ENCODE peak calls at places on chromosomes 13 and 19, in six cellular contexts. Y is HCT116; M is CD8-positive, alpha-beta memory T cell; C is esophagus squamous epithelium; Q is prostate gland; O is SJCRH30. D is an unnamed sample. For H3K9me3, the result is how much of the 10 kb centered on the place peaks cover.

GRCh38 chr19:18457478-18458331 is 19.8 kb upstream of the ISYNA1 start:
- DNase-seq in Q (no peak), M (no peak), Y (no peak), C (no peak), O (no peak), D (no peak)

GRCh38 chr19:49157445-49158224 is at the start of gene TRPM4:
- DNase-seq in C (no peak), M (peak), Q (peak), O (peak), Y (peak), D (peak)

GRCh38 chr19:1481893-1482360 is 2.9 kb upstream of the C19orf25 start:
- DNase-seq in C (no peak), O (no peak), Q (no peak), M (no peak), Y (no peak), D (no peak)

GRCh38 chr19:17755977-17756670 is 4.8 kb downstream of the FCHO1 start:
- DNase-seq in M (no peak), O (peak), C (no peak), Y (no peak), Q (no peak), D (no peak)

GRCh38 chr13:109235901-109236300 is 550.5 kb downstream of the IRS2 start:
- DNase-seq in C (no peak), O (no peak), Y (no peak), Q (no peak), M (no peak), D (no peak)

GRCh38 chr19:17889609-17890214 is 18.0 kb downstream of the SLC5A5 start:
- DNase-seq in M (no peak), C (no peak), O (peak), Q (no peak), Y (no peak), D (peak)

GRCh38 chr13:50685491-50685890 is 158.0 kb downstream of the DLEU7 start:
- DNase-seq in C (no peak), M (no peak), Q (peak), Y (no peak), O (peak), D (no peak)

GRCh38 chr13:39452834-39453233 is 150.2 kb downstream of the LHFPL6 start:
- DNase-seq in O (no peak), Y (no peak), M (no peak), C (no peak), Q (no peak), D (no peak)

GRCh38 chr13:25217023-25217909 is 45.2 kb upstream of the AMER2 start:
- DNase-seq in M (no peak), O (no peak), C (no peak), Q (no peak), Y (no peak), D (no peak)

GRCh38 chr19:9789066-9789465 is 20.5 kb upstream of the ZNF846 start:
- DNase-seq in Q (no peak), C (no peak), O (no peak), Y (no peak), M (no peak), D (no peak)

GRCh38 chr13:65966991-65967451 is 1263.1 kb downstream of the PCDH9 start:
- DNase-seq in Y (peak), O (peak), M (no peak), Q (no peak), C (no peak), D (no peak)

GRCh38 chr13:30520571-30520970 is 54.8 kb upstream of the HMGB1 start:
- DNase-seq in M (no peak), Y (no peak), O (no peak), C (no peak), Q (no peak), D (no peak)

GRCh38 chr19:5292843-5293606 is 47.6 kb downstream of the PTPRS start:
- DNase-seq in Y (no peak), C (no peak), M (no peak), O (peak), Q (peak), D (peak)

GRCh38 chr13:50261502-50261901 is 246.3 kb downstream of the KCNRG start:
- DNase-seq in O (no peak), Y (no peak), Q (no peak), M (no peak), C (no peak), D (no peak)

GRCh38 chr13:111460548-111461444 is 140.4 kb downstream of the TEX29 start:
- DNase-seq in Q (peak), Y (peak), M (no peak), C (no peak), O (peak), D (peak)

GRCh38 chr19:18097993-18098890 is 664 bp downstream of the MAST3 start:
- DNase-seq in M (no peak), Q (no peak), C (no peak), O (no peak), Y (no peak), D (no peak)

GRCh38 chr13:99250977-99251825 is 7.0 kb downstream of the GPR18 start:
- DNase-seq in O (no peak), Q (no peak), M (no peak), C (no peak), Y (no peak), D (no peak)

GRCh38 chr13:111171629-111172028 is 56.5 kb downstream of the ARHGEF7 start:
- DNase-seq in Q (no peak), Y (no peak), M (no peak), O (no peak), C (no peak), D (no peak)

GRCh38 chr19:50964266-50964665 is 5.1 kb downstream of the KLK6 start:
- DNase-seq in Y (no peak), O (no peak), Q (no peak), C (no peak), M (no peak), D (no peak)

GRCh38 chr19:16205205-16206045 is 7.7 kb downstream of the AP1M1 start:
- DNase-seq in M (no peak), Y (no peak), Q (no peak), O (no peak), C (no peak), D (no peak)

GRCh38 chr19:22708983-22709382 is 74.9 kb downstream of the ZNF492 start:
- DNase-seq in Y (no peak), C (no peak), Q (no peak), O (no peak), M (no peak), D (no peak)
- H3K9me3 ChIP-seq in Y (under half), C (under half), Q (under half), O (under half), M (under half), D (under half)

GRCh38 chr19:54149021-54149812 is 10.3 kb downstream of the LENG1 start:
- DNase-seq in Q (no peak), Y (no peak), C (no peak), M (no peak), O (no peak), D (no peak)
- H3K9me3 ChIP-seq in Q (under half), Y (under half), C (under half), M (under half), O (under half), D (under half)

DNA sequence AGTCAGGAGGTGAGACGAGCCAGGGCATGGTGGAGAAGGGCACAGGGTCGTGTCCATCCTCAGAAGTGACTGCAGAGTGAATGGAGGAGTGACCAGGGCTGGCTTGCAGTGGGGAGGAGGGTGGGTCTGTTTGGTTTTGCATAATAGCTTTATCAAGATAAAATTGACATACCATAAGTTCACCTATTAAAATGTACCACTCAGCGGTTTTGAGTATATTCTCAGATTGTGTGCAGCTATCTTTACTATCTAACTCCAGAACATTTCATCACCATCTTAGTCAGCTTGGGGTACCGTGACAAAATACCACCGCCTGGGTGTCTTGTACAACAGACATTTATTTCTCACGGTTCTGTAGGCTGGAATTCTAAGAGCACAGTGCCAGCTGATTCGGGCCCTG is 13.2 kb downstream of the ZNF8 start:
- DNase-seq in M (no peak), Q (no peak), Y (no peak), C (no peak), O (no peak), D (no peak)
- H3K9me3 ChIP-seq in M (under half), Q (under half), Y (under half), C (under half), O (under half), D (under half)

GRCh38 chr19:34757441-34757840 is 15.6 kb downstream of the ZNF599 start:
- DNase-seq in O (no peak), M (no peak), Q (no peak), Y (no peak), C (no peak), D (no peak)
- H3K9me3 ChIP-seq in O (under half), M (half or more), Q (under half), Y (half or more), C (half or more), D (half or more)

GRCh38 chr13:23480324-23480723 is 46.8 kb upstream of the SACS start:
- DNase-seq in O (no peak), Q (no peak), Y (no peak), C (no peak), M (no peak), D (no peak)

GRCh38 chr13:23472189-23472588 is 38.7 kb upstream of the SACS start:
- DNase-seq in O (no peak), M (no peak), Q (no peak), C (no peak), Y (no peak), D (no peak)

GRCh38 chr13:23473236-23473635 is 39.7 kb upstream of the SACS start:
- DNase-seq in Q (no peak), M (no peak), C (no peak), O (no peak), Y (no peak), D (no peak)

DNA sequence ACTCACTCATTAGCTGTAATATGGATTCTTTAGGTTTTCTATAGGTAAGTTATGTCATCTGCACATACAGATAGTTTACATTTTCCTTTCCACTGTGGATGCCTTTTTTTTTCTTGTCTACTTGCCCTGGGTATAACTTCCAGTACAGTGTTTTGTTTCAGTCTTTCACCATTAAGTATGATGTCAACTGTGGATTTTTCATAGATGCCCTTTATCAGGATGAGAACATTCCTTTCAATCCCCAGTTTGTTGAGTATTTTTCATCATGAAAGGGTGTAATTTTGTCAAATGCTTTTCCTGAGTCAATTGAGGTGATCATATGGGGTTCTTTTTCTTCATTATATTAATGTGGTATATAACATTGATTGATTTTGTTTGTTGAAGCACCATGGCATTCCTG is 43.6 kb upstream of the SACS start:
- DNase-seq in Q (no peak), Y (no peak), M (no peak), O (no peak), C (no peak), D (no peak)
- H3K9me3 ChIP-seq in Q (under half), Y (under half), M (under half), O (under half), C (under half), D (under half)

GRCh38 chr19:36772341-36773222 is at the start of gene ZNF850:
- DNase-seq in O (peak), Q (peak), C (peak), M (peak), Y (peak), D (peak)
- H3K9me3 ChIP-seq in O (under half), Q (under half), C (under half), M (under half), Y (under half), D (under half)

GRCh38 chr19:29590278-29590677 is 15.8 kb upstream of the POP4 start:
- DNase-seq in M (no peak), O (no peak), Y (no peak), C (no peak), Q (no peak), D (no peak)

GRCh38 chr19:29587518-29587986 is 18.5 kb upstream of the POP4 start:
- DNase-seq in O (no peak), M (peak), Q (no peak), C (no peak), Y (no peak), D (no peak)

GRCh38 chr19:29593869-29594268 is 12.2 kb upstream of the POP4 start:
- DNase-seq in M (no peak), Q (no peak), Y (no peak), O (no peak), C (no peak), D (no peak)

GRCh38 chr19:29588095-29588494 is 18.0 kb upstream of the POP4 start:
- DNase-seq in C (no peak), Y (no peak), O (no peak), Q (no peak), M (no peak), D (no peak)

GRCh38 chr19:29591670-29592069 is 14.4 kb upstream of the POP4 start:
- DNase-seq in Q (no peak), O (no peak), Y (no peak), M (no peak), C (no peak), D (no peak)
- H3K9me3 ChIP-seq in Q (under half), O (under half), Y (under half), M (under half), C (under half), D (under half)

DNA sequence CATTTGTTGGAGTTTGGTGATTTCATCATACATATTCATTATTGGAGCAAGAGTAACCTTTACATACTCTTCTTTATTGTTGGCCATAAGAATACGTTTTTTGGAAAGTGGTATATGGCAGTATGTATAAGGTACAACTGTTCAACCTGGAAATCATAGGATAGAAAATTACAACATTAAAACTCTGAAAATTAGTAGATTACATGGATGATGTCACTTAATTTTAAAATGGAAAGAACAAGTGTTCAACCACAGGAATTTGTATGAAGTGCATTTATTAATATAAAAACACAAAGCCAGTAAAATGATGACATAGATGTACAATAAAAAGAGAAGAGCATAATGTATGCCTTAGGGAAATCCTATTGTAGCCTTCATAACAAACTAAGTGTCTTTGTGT is 7.3 kb upstream of the ZNF155 start:
- DNase-seq in M (no peak), Y (no peak), Q (no peak), O (no peak), C (no peak), D (no peak)
- H3K9me3 ChIP-seq in M (under half), Y (under half), Q (under half), O (under half), C (half or more), D (under half)

DNA sequence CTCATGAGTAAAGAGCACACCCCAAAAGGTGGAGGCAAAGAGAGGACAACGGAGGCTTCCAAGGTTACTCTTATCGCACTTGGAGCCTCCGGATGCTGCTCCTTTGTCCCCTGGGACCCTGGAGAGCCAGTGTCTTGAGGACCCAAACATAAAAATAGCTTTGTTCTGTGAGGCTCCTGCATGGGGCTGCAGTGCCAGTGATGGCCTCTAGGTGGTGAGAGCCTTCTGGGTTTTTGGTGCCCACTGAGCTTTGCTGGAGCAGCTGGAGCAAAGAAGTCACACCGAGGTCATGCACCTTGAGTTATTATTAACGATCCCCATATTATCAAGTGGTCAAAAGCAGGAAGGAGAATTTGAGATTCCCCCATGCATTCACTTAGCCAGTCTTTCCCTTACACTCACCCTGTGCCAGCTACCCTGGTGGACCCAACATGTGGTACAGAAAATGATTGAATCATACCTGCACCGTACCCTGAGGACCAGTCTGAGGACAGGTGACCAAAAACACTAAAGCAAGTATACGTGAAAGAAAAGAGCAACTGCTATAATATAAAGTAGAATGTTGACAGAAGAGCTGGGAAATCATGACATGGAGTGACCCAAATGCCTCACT is 41.5 kb downstream of the ZNF682 start:
- DNase-seq in M (peak), Y (no peak), Q (peak), C (no peak), O (peak), D (no peak)
- H3K9me3 ChIP-seq in M (under half), Y (under half), Q (under half), C (under half), O (under half), D (under half)